ENCODE peak calls at places on chromosomes 3 and 15, in six cellular contexts. Q is brain microvascular endothelial cell, R is tibial nerve, Z is upper lobe of right lung, F is HepG2, V is body of pancreas. H is an unnamed sample.

GRCh38 chr15:66405605-66406004 is 18.9 kb downstream of the MAP2K1 start:
- DNase-seq in F (no peak), V (no peak), Z (no peak), R (no peak), Q (no peak), H (no peak)

GRCh38 chr3:48738926-48739616 is 22.1 kb upstream of the IP6K2 start:
- DNase-seq in F (no peak), R (no peak), V (peak; percentile 51), Z (no peak), Q (no peak), H (no peak)

GRCh38 chr3:127386490-127386889 is 98.6 kb upstream of the PRR20G start:
- DNase-seq in F (no peak), Z (no peak), Q (no peak), V (no peak), R (no peak), H (no peak)

GRCh38 chr15:75104804-75105557 is 81.6 kb downstream of the PPCDC start:
- DNase-seq in Q (peak; percentile 85), V (no peak), R (peak; percentile 38), Z (no peak), F (peak; percentile 77), H (peak; percentile 93)

GRCh38 chr3:129686941-129687340 is 80.5 kb upstream of the PLXND1 start:
- DNase-seq in V (peak; percentile 35), F (peak; percentile 83), R (no peak), Q (no peak), Z (no peak), H (no peak)

GRCh38 chr15:27675571-27675970 is 423.5 kb downstream of the OCA2 start:
- DNase-seq in R (no peak), Z (no peak), V (no peak), F (no peak), Q (no peak), H (no peak)

GRCh38 chr3:31724681-31725080 is 192.0 kb downstream of the STT3B start:
- DNase-seq in F (no peak), V (no peak), Z (no peak), R (no peak), Q (no peak), H (no peak)

GRCh38 chr3:180093535-180093934 is 56.8 kb upstream of the PEX5L start:
- DNase-seq in V (no peak), R (no peak), Z (no peak), F (peak; percentile 32), Q (no peak), H (no peak)

GRCh38 chr15:90106522-90107117 is 4.4 kb upstream of the IDH2 start:
- DNase-seq in Q (peak; percentile 56), R (no peak), F (no peak), Z (no peak), V (peak; percentile 40), H (no peak)

GRCh38 chr15:63953524-63953923 is 92.8 kb downstream of the DAPK2 start:
- DNase-seq in R (no peak), F (no peak), V (no peak), Z (no peak), Q (no peak), H (no peak)

GRCh38 chr3:127803619-127804018 is 18.7 kb downstream of the MGLL start:
- DNase-seq in V (no peak), R (no peak), F (no peak), Z (no peak), Q (peak; percentile 83), H (no peak)

GRCh38 chr15:31340047-31340446 is 13.4 kb downstream of the KLF13 start:
- DNase-seq in Q (no peak), V (peak; percentile 28), Z (peak; percentile 41), F (no peak), R (no peak), H (no peak)

GRCh38 chr3:124877617-124878016 is 9.5 kb downstream of the ITGB5 start:
- DNase-seq in V (no peak), R (no peak), Q (no peak), F (peak; percentile 41), Z (no peak), H (no peak)
- H3K27ac ChIP-seq in V (peak overlapping the region; percentile 41), R (no peak overlapping the region), Q (peak overlapping the region; percentile 72), F (peak overlapping the region; percentile 64), Z (no peak overlapping the region), H (no peak overlapping the region)

GRCh38 chr3:152488449-152488848 is 219.7 kb downstream of the MBNL1 start:
- DNase-seq in V (no peak), F (no peak), Z (no peak), Q (no peak), R (no peak), H (no peak)

GRCh38 chr3:152491922-152492321 is 223.2 kb downstream of the MBNL1 start:
- DNase-seq in V (no peak), F (no peak), Z (no peak), Q (no peak), R (no peak), H (no peak)

GRCh38 chr3:152480282-152480953 is 211.7 kb downstream of the MBNL1 start:
- DNase-seq in Q (no peak), V (no peak), F (no peak), R (no peak), Z (no peak), H (no peak)

GRCh38 chr3:152486364-152486763 is 217.6 kb downstream of the MBNL1 start:
- DNase-seq in V (no peak), Z (no peak), R (no peak), Q (no peak), F (no peak), H (no peak)
- H3K27ac ChIP-seq in V (no peak overlapping the region), Z (no peak overlapping the region), R (no peak overlapping the region), Q (no peak overlapping the region), F (no peak overlapping the region), H (no peak overlapping the region)

DNA sequence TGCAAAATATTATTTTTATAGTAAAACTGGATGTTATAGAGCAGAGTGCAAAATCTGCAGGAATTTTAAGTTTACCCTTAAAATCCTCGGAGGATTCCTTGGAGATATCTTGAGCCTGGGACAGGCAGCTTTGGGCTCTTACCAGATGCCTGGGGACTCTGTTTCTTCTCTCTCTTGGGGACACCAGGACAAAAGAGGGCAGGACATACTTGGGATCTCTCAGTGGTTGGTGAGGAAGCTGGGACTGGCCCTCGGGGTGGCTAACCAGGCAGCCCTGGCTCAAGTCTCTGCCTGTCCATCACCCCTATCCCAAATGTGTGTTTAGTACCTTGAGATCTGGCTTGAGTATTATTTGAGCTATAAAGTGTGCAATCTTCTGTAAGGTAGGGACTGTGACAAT is 38.6 kb downstream of the TKT start:
- DNase-seq in Q (no peak), F (no peak), V (no peak), R (no peak), Z (no peak), H (no peak)
- H3K27ac ChIP-seq in Q (no peak overlapping the region), F (no peak overlapping the region), V (no peak overlapping the region), R (no peak overlapping the region), Z (no peak overlapping the region), H (peak overlapping the region; percentile 13)

GRCh38 chr15:101447561-101448071 is 41.9 kb downstream of the PCSK6 start:
- DNase-seq in Q (no peak), F (no peak), R (no peak), Z (no peak), V (no peak), H (no peak)

GRCh38 chr15:101445109-101445508 is 44.4 kb downstream of the PCSK6 start:
- DNase-seq in Q (no peak), Z (no peak), F (no peak), V (no peak), R (no peak), H (no peak)

GRCh38 chr15:101447168-101447533 is 42.4 kb downstream of the PCSK6 start:
- DNase-seq in V (no peak), Q (no peak), F (no peak), Z (no peak), R (no peak), H (no peak)

GRCh38 chr15:101446527-101447167 is 42.9 kb downstream of the PCSK6 start:
- DNase-seq in Z (no peak), V (no peak), Q (no peak), F (peak; percentile 84), R (no peak), H (no peak)

GRCh38 chr15:101445562-101446526 is 43.7 kb downstream of the PCSK6 start:
- DNase-seq in Q (peak; percentile 65), F (peak; percentile 87), V (no peak), Z (no peak), R (peak; percentile 44), H (peak; percentile 39)
- H3K27ac ChIP-seq in Q (peak overlapping the region; percentile 20), F (peak overlapping the region; percentile 86), V (no peak overlapping the region), Z (peak overlapping the region; percentile 52), R (no peak overlapping the region), H (no peak overlapping the region)

DNA sequence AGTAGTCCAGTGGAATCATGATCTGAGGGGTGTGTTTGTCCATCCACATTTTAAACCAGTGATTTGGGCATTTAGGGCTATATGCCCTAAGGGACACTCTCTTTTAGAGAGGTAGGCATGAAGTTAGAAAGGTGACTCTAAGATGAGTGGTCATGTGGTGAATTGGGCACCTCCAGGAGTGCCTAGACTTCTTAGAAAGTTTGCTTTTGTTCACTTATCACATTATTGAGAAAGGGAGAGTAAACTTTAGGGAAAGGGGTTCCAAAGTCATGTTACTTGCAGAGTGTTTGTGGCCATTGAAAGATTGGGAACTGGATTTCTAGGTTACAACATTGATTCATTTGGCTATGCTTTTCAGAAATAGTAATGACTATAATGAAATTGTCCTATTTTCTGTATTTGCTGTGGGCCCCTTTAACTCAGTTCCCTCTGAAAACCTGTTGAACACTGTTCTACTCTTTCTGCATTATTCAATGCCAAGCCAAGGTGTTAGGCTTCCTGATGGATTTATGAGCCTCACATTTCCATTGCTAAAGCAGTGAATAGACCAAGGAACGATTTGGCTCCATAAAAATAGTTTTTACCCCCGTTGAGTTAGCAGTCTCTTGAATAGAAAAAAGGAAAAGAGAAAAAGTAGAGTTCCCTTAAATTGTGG is 169.3 kb downstream of the PTPRG start:
- DNase-seq in Z (no peak), F (no peak), R (no peak), V (no peak), Q (no peak), H (no peak)
- H3K27ac ChIP-seq in Z (no peak overlapping the region), F (peak overlapping the region; percentile 13), R (no peak overlapping the region), V (no peak overlapping the region), Q (no peak overlapping the region), H (no peak overlapping the region)

GRCh38 chr15:73602444-73602843 is 30.7 kb downstream of the NPTN start:
- DNase-seq in Z (no peak), V (no peak), Q (no peak), R (no peak), F (no peak), H (no peak)
- H3K27ac ChIP-seq in Z (peak overlapping the region; percentile 2), V (no peak overlapping the region), Q (peak overlapping the region; percentile 25), R (peak overlapping the region; percentile 19), F (peak overlapping the region; percentile 21), H (no peak overlapping the region)

GRCh38 chr3:153641321-153641720 is 479.3 kb downstream of the RAP2B start:
- DNase-seq in Q (no peak), Z (no peak), V (no peak), R (no peak), F (no peak), H (no peak)
- H3K27ac ChIP-seq in Q (no peak overlapping the region), Z (no peak overlapping the region), V (no peak overlapping the region), R (no peak overlapping the region), F (no peak overlapping the region), H (no peak overlapping the region)

H was measured in HL-60.